ENCODE peak calls at places on chromosomes 16 and 17, in seven cellular contexts. A, H, Z, X, S, Y and U are unnamed samples.

GRCh38 chr17:74951680-74952421 is 16.2 kb downstream of the OTOP3 start:
- DNase-seq in Y (no peak), S (no peak), H (no peak), Z (no peak), A (no peak), X (no peak), U (no peak)

GRCh38 chr17:43880420-43880991 is 26.8 kb downstream of the MPP2 start:
- DNase-seq in A (peak), S (no peak), Z (peak), H (no peak), Y (no peak), X (no peak), U (no peak)

GRCh38 chr16:89534147-89534788 is 26.1 kb downstream of the SPG7 start:
- DNase-seq in Z (no peak), A (no peak), Y (no peak), X (no peak), S (no peak), H (no peak), U (no peak)

GRCh38 chr16:68760671-68761275 is 23.7 kb downstream of the CDH1 start:
- DNase-seq in Y (no peak), A (no peak), S (no peak), H (no peak), X (no peak), Z (no peak), U (peak)

GRCh38 chr16:74726056-74726455 is 25.4 kb upstream of the MLKL start:
- DNase-seq in A (no peak), S (no peak), Z (no peak), Y (no peak), X (no peak), H (no peak), U (no peak)

GRCh38 chr16:1102921-1103648 is 7.0 kb upstream of the C1QTNF8 start:
- DNase-seq in Y (no peak), Z (peak), S (peak), H (peak), X (peak), A (peak), U (no peak)

GRCh38 chr17:79810138-79811027 is 13.5 kb upstream of the CBX8 start:
- DNase-seq in S (peak), Z (no peak), Y (peak), A (peak), H (peak), X (peak), U (no peak)

GRCh38 chr17:22703786-22704441 is 1011.6 kb downstream of the KCNJ18 start:
- DNase-seq in X (no peak), H (no peak), Z (no peak), S (no peak), Y (no peak), A (no peak), U (no peak)

GRCh38 chr17:75980188-75981018 is 1.4 kb downstream of the TEN1 start:
- DNase-seq in X (no peak), Y (no peak), S (no peak), A (no peak), H (no peak), Z (peak), U (no peak)

GRCh38 chr16:11681977-11682654 is 13.9 kb downstream of the SNN start:
- DNase-seq in Y (no peak), A (no peak), S (no peak), X (no peak), H (no peak), Z (peak), U (no peak)

GRCh38 chr17:77499699-77500435 is 359.1 kb downstream of the SEC14L1 start:
- DNase-seq in S (no peak), Z (peak), Y (no peak), A (no peak), H (no peak), X (no peak), U (no peak)

GRCh38 chr16:66910175-66910940 is 8.3 kb downstream of the CDH16 start:
- DNase-seq in S (no peak), A (no peak), Y (no peak), X (no peak), H (no peak), Z (no peak), U (no peak)

GRCh38 chr16:62406387-62406786 is 370.1 kb upstream of the CDH8 start:
- DNase-seq in H (no peak), X (no peak), Z (no peak), Y (no peak), S (no peak), A (no peak), U (no peak)

GRCh38 chr16:57054338-57054737 is 38.0 kb upstream of the CPNE2 start:
- DNase-seq in A (no peak), X (no peak), H (no peak), Y (no peak), Z (no peak), S (no peak), U (no peak)

GRCh38 chr17:60920107-60920506 is 242.5 kb downstream of the BCAS3 start:
- DNase-seq in Y (no peak), Z (no peak), A (no peak), H (no peak), S (no peak), X (no peak), U (no peak)

GRCh38 chr16:23365602-23366240 is 63.6 kb downstream of the SCNN1B start:
- DNase-seq in Z (no peak), Y (no peak), H (no peak), X (no peak), S (no peak), A (no peak), U (no peak)

GRCh38 chr17:337453-337852 is 15.2 kb downstream of the RPH3AL start:
- DNase-seq in H (no peak), S (no peak), Y (no peak), X (no peak), Z (peak), A (no peak), U (no peak)

GRCh38 chr17:77479372-77479781 is 338.6 kb downstream of the SEC14L1 start:
- DNase-seq in Y (no peak), A (no peak), X (no peak), S (no peak), Z (no peak), H (no peak), U (no peak)

GRCh38 chr17:260944-261343 is 79.5 kb upstream of the DOC2B start:
- DNase-seq in A (no peak), Z (no peak), Y (no peak), S (no peak), H (no peak), X (no peak), U (no peak)

GRCh38 chr17:76772842-76773521 is 35.1 kb downstream of the MFSD11 start:
- DNase-seq in S (no peak), H (no peak), Z (no peak), X (peak), Y (no peak), A (no peak), U (peak)

GRCh38 chr16:84115919-84116719 is 623 bp downstream of the MBTPS1 start:
- DNase-seq in A (no peak), S (no peak), Z (no peak), H (no peak), X (peak), Y (no peak), U (peak)

GRCh38 chr17:13931111-13931526 is 138.2 kb upstream of the COX10 start:
- DNase-seq in H (no peak), Z (no peak), A (no peak), S (no peak), X (no peak), Y (no peak), U (no peak)

GRCh38 chr17:82105417-82105881 is 7.4 kb upstream of the FASN start:
- DNase-seq in S (no peak), A (no peak), X (no peak), H (no peak), Y (no peak), Z (no peak), U (no peak)

GRCh38 chr16:51408357-51408756 is 257.3 kb upstream of the SALL1 start:
- DNase-seq in A (no peak), S (no peak), Z (no peak), H (no peak), X (no peak), Y (no peak), U (peak)

GRCh38 chr16:81846105-81846504 is 67.0 kb downstream of the PLCG2 start:
- DNase-seq in A (no peak), S (no peak), H (no peak), Z (no peak), Y (no peak), X (no peak), U (no peak)

GRCh38 chr17:12789075-12789975 is at the start of gene ARHGAP44:
- DNase-seq in S (no peak), X (no peak), A (peak), Y (peak), Z (peak), H (peak), U (peak)

GRCh38 chr17:45222273-45222993 is 748 bp downstream of the FMNL1 start:
- DNase-seq in Z (no peak), S (no peak), X (no peak), H (no peak), Y (no peak), A (no peak), U (no peak)

GRCh38 chr17:19621697-19622096 is 26.9 kb upstream of the ALDH3A2 start:
- DNase-seq in Z (no peak), Y (no peak), X (no peak), A (no peak), H (no peak), S (no peak), U (no peak)

GRCh38 chr17:48246623-48247022 is 139.1 kb downstream of the SNX11 start:
- DNase-seq in Z (no peak), X (no peak), H (no peak), Y (no peak), S (no peak), A (no peak), U (peak)

GRCh38 chr16:23280483-23280967 is 21.6 kb upstream of the SCNN1B start:
- DNase-seq in X (no peak), Y (peak), Z (no peak), H (no peak), S (peak), A (no peak), U (peak)

GRCh38 chr16:24845726-24846547 is at the start of gene SLC5A11:
- DNase-seq in H (no peak), Y (no peak), A (no peak), X (no peak), Z (no peak), S (no peak), U (no peak)

GRCh38 chr16:57071840-57072541 is 20.4 kb upstream of the CPNE2 start:
- DNase-seq in Y (no peak), H (no peak), Z (no peak), X (no peak), A (no peak), S (no peak), U (peak)

GRCh38 chr16:23836404-23837291 is 865 bp downstream of the PRKCB start:
- DNase-seq in A (no peak), H (peak), S (no peak), Z (peak), Y (no peak), X (peak), U (no peak)

GRCh38 chr16:58243528-58244004 is 45.7 kb upstream of the CSNK2A2 start:
- DNase-seq in H (no peak), Y (no peak), X (no peak), A (peak), S (no peak), Z (no peak), U (peak)

GRCh38 chr16:55494994-55495421 is 13.9 kb upstream of the LPCAT2 start:
- DNase-seq in A (no peak), Y (no peak), S (no peak), Z (no peak), H (no peak), X (no peak), U (peak)